ENCODE peak calls at places on chromosomes 1 and 21, in ten cellular contexts. K is stimulated activated CD8-positive, alpha-beta memory T cell treated with anti-CD3 and anti-CD28 coated beads, Interleukin-12 subunit alpha, Interleukin-12 subunit beta, amount 100 ng/mL, for 4 hours; N is SK-MEL-5; T is HTR-8/SVneo; E is C1 segment of cervical spinal cord; B is EL; O is astrocyte; Q is mammary epithelial cell; D is activated T-cell treated with anti-CD3 and anti-CD28 coated beads, Interleukin-2, amount 50 U/mL, for 48 hours; U is fibroblast of pulmonary artery. V is an unnamed sample.

GRCh38 chr21:14977814-14978213 is 87.0 kb downstream of the NRIP1 start:
- DNase-seq in E (no peak), K (no peak), N (no peak), Q (no peak), O (no peak), D (no peak), U (no peak), T (no peak), B (no peak), V (peak)

GRCh38 chr1:75345538-75346292 is 211.5 kb downstream of the LHX8 start:
- DNase-seq in B (no peak), E (no peak), U (peak), N (no peak), D (no peak), O (peak), T (no peak), Q (peak), K (no peak), V (peak)

GRCh38 chr1:191757003-191757402 is 401.3 kb upstream of the RGS18 start:
- DNase-seq in D (no peak), T (no peak), N (no peak), B (peak), O (peak), K (no peak), E (no peak), U (no peak), Q (no peak), V (no peak)

GRCh38 chr1:108049083-108049819 is 84.3 kb upstream of the VAV3 start:
- DNase-seq in T (no peak), B (peak), O (no peak), E (peak), U (peak), N (peak), D (peak), K (no peak), Q (peak), V (peak)

GRCh38 chr1:47682198-47682597 is 244.4 kb downstream of the FOXD2 start:
- DNase-seq in N (no peak), E (no peak), Q (no peak), T (no peak), U (no peak), K (no peak), O (no peak), D (no peak), B (no peak), V (no peak)

GRCh38 chr1:55259906-55260608 is 44.9 kb upstream of the USP24 start:
- DNase-seq in N (no peak), O (no peak), T (no peak), B (no peak), Q (no peak), K (no peak), D (no peak), U (no peak), E (no peak), V (no peak)

GRCh38 chr21:27371065-27371464 is 404.2 kb upstream of the ADAMTS5 start:
- DNase-seq in O (no peak), N (no peak), U (no peak), Q (no peak), D (no peak), E (no peak), B (no peak), T (no peak), K (no peak), V (no peak)

GRCh38 chr1:83791821-83792437 is 207.0 kb downstream of the TTLL7 start:
- DNase-seq in Q (peak), D (no peak), O (peak), B (peak), K (no peak), E (no peak), N (no peak), T (no peak), U (no peak), V (no peak)

GRCh38 chr1:176559474-176560390 is 96.8 kb downstream of the PAPPA2 start:
- DNase-seq in Q (peak), U (peak), K (no peak), N (peak), B (peak), T (peak), D (peak), E (no peak), O (peak), V (peak)

GRCh38 chr1:57590978-57591377 is 167.1 kb upstream of the DAB1 start:
- DNase-seq in E (no peak), D (no peak), N (no peak), K (no peak), U (no peak), O (no peak), Q (peak), T (no peak), B (no peak), V (no peak)

GRCh38 chr21:46118871-46119564 is 21.1 kb downstream of the COL6A2 start:
- DNase-seq in T (no peak), Q (no peak), E (no peak), N (no peak), K (no peak), B (no peak), U (no peak), O (no peak), D (no peak), V (no peak)

GRCh38 chr1:192506741-192507155 is 68.8 kb upstream of the RGS1 start:
- DNase-seq in D (no peak), B (peak), N (peak), T (peak), U (peak), K (no peak), Q (no peak), E (no peak), O (peak), V (peak)

GRCh38 chr1:207316141-207316540 is 5.3 kb upstream of the CD55 start:
- DNase-seq in E (no peak), O (no peak), K (no peak), U (no peak), D (no peak), N (no peak), Q (no peak), T (no peak), B (no peak), V (no peak)

GRCh38 chr1:86992790-86993189 is 78.4 kb downstream of the HS2ST1 start:
- DNase-seq in Q (no peak), E (no peak), O (no peak), U (no peak), T (no peak), N (no peak), K (no peak), D (no peak), B (no peak), V (peak)

GRCh38 chr1:9891207-9891606 is 18.9 kb downstream of the CTNNBIP1 start:
- DNase-seq in O (peak), T (peak), E (no peak), D (no peak), K (no peak), U (no peak), N (no peak), B (peak), Q (peak), V (peak)

GRCh38 chr1:9792156-9793042 is 31.4 kb downstream of the CLSTN1 start:
- DNase-seq in U (no peak), Q (no peak), D (no peak), K (no peak), B (peak), T (peak), E (no peak), O (peak), N (no peak), V (peak)

GRCh38 chr1:17016317-17016661 is 4.6 kb upstream of the ATP13A2 start:
- DNase-seq in U (peak), E (no peak), D (no peak), Q (peak), T (peak), O (peak), B (peak), N (peak), K (no peak), V (peak)

GRCh38 chr1:185526318-185527307 is 207.6 kb upstream of the HMCN1 start:
- DNase-seq in B (no peak), N (no peak), T (no peak), E (no peak), O (no peak), D (no peak), U (no peak), Q (no peak), K (no peak), V (no peak)

GRCh38 chr21:42289926-42290325 is 25.3 kb downstream of the TFF3 start:
- DNase-seq in U (no peak), D (no peak), K (no peak), Q (no peak), N (no peak), O (no peak), E (no peak), B (no peak), T (no peak), V (no peak)

GRCh38 chr1:79043506-79043905 is 37.0 kb upstream of the ADGRL4 start:
- DNase-seq in T (peak), Q (no peak), O (peak), E (no peak), U (peak), N (no peak), B (peak), D (no peak), K (no peak), V (no peak)

GRCh38 chr1:116667577-116668105 is at the start of gene IGSF3:
- DNase-seq in U (peak), E (peak), Q (peak), O (no peak), N (peak), D (peak), K (peak), B (peak), T (peak), V (peak)

GRCh38 chr1:228287541-228288425 is 79.9 kb downstream of the OBSCN start:
- DNase-seq in D (no peak), T (no peak), U (no peak), O (no peak), Q (no peak), E (no peak), N (no peak), K (no peak), B (no peak), V (no peak)

GRCh38 chr1:23593042-23593521 is 33.8 kb upstream of the ID3 start:
- DNase-seq in U (no peak), Q (peak), B (no peak), T (no peak), K (no peak), N (no peak), E (no peak), O (no peak), D (no peak), V (no peak)

GRCh38 chr1:155219592-155220031 is 11.1 kb downstream of the MTX1 start:
- DNase-seq in K (no peak), Q (no peak), B (peak), N (peak), U (no peak), O (no peak), T (no peak), D (peak), E (peak), V (no peak)

GRCh38 chr1:82778612-82779011 is 977.9 kb downstream of the ADGRL2 start:
- DNase-seq in E (no peak), B (no peak), D (no peak), T (no peak), Q (no peak), N (peak), O (no peak), U (peak), K (no peak), V (peak)

GRCh38 chr1:15277370-15277769 is 30.3 kb downstream of the FHAD1 start:
- DNase-seq in K (no peak), B (no peak), T (no peak), D (no peak), N (no peak), Q (no peak), O (no peak), E (no peak), U (no peak), V (no peak)

GRCh38 chr1:224510880-224511645 is 76.5 kb upstream of the WDR26 start:
- DNase-seq in T (no peak), Q (no peak), O (peak), N (peak), B (peak), E (no peak), K (no peak), U (peak), D (no peak), V (no peak)

GRCh38 chr1:96538001-96538649 is 183.5 kb upstream of the PTBP2 start:
- DNase-seq in B (peak), E (peak), U (peak), O (peak), D (no peak), K (no peak), T (no peak), Q (peak), N (peak), V (peak)

GRCh38 chr21:41283211-41283818 is 33.3 kb upstream of the FAM3B start:
- DNase-seq in Q (peak), D (peak), E (no peak), O (peak), T (peak), N (peak), B (peak), K (no peak), U (peak), V (peak)

GRCh38 chr1:152519876-152520275 is 5.6 kb downstream of the CRCT1 start:
- DNase-seq in U (no peak), O (no peak), N (no peak), Q (no peak), K (no peak), D (no peak), B (no peak), T (no peak), E (no peak), V (no peak)

GRCh38 chr21:33880626-33881025 is 35.0 kb downstream of the ATP5PO start:
- DNase-seq in D (no peak), K (no peak), O (no peak), U (no peak), T (no peak), E (no peak), B (no peak), Q (no peak), N (no peak), V (no peak)

GRCh38 chr21:26844258-26845065 is 747 bp downstream of the ADAMTS1 start:
- DNase-seq in O (peak), K (no peak), U (peak), B (peak), N (peak), D (peak), E (peak), T (peak), Q (peak), V (peak)

GRCh38 chr1:213244664-213245091 is 193.6 kb downstream of the RPS6KC1 start:
- DNase-seq in Q (peak), O (peak), D (peak), K (no peak), B (peak), N (peak), U (peak), T (peak), E (no peak), V (peak)

GRCh38 chr1:175369696-175370095 is 177.1 kb upstream of the KIAA0040 start:
- DNase-seq in N (no peak), B (no peak), Q (no peak), O (no peak), E (no peak), T (no peak), U (no peak), K (no peak), D (no peak), V (no peak)

GRCh38 chr1:11525151-11525505 is 46.2 kb downstream of the DISP3 start:
- DNase-seq in N (no peak), K (no peak), O (no peak), Q (no peak), B (no peak), E (no peak), D (no peak), T (no peak), U (no peak), V (no peak)

GRCh38 chr21:31193761-31194160 is 150.3 kb downstream of the TIAM1 start:
- DNase-seq in E (no peak), D (no peak), B (no peak), Q (no peak), N (no peak), O (no peak), U (no peak), T (no peak), K (no peak), V (no peak)

GRCh38 chr1:244011796-244012195 is 39.3 kb upstream of the ZBTB18 start:
- DNase-seq in E (no peak), T (no peak), K (no peak), B (no peak), N (no peak), U (peak), Q (no peak), D (no peak), O (peak), V (peak)

GRCh38 chr1:225996946-225997545 is 2.1 kb downstream of the SDE2 start:
- DNase-seq in K (no peak), E (no peak), U (peak), D (no peak), B (peak), T (no peak), N (no peak), Q (no peak), O (peak), V (peak)

GRCh38 chr1:8477199-8477982 is 159.5 kb downstream of the SLC45A1 start:
- DNase-seq in T (no peak), N (no peak), Q (no peak), U (no peak), D (peak), K (no peak), E (no peak), O (peak), B (peak), V (no peak)